ENCODE peak calls at places on chromosomes 12 and 14, in four cellular contexts. Z, X, Q and W are unnamed samples.

GRCh38 chr14:69107407-69108003 is 45.4 kb downstream of the DCAF5 start:
- DNase-seq in Z (peak; percentile 51), Q (no peak), X (peak; percentile 66), W (peak; percentile 49)

GRCh38 chr12:57899010-57899662 is 42.2 kb upstream of the ATP23 start:
- DNase-seq in X (peak; percentile 30), Q (peak; percentile 47), Z (peak; percentile 51), W (no peak)

GRCh38 chr14:50666772-50667490 is 1.2 kb downstream of the SAV1 start:
- DNase-seq in Q (peak; percentile 21), X (peak; percentile 67), Z (no peak), W (no peak)

GRCh38 chr14:55212611-55213010 is 21.2 kb upstream of the DLGAP5 start:
- DNase-seq in Q (no peak), Z (no peak), X (no peak), W (no peak)

GRCh38 chr14:61477845-61478438 is 156.6 kb downstream of the PRKCH start:
- DNase-seq in Q (peak; percentile 74), Z (no peak), X (peak; percentile 89), W (peak; percentile 72)

GRCh38 chr12:21296751-21297406 is 37.8 kb downstream of the SLCO1A2 start:
- DNase-seq in X (no peak), Q (no peak), Z (no peak), W (no peak)

GRCh38 chr12:67929373-67929772 is 59.9 kb upstream of the IFNG-AS1 start:
- DNase-seq in X (no peak), Q (no peak), Z (no peak), W (no peak)

GRCh38 chr14:77046706-77047105 is 18.2 kb upstream of the IRF2BPL start:
- DNase-seq in Q (no peak), Z (no peak), X (no peak), W (no peak)

GRCh38 chr12:57756406-57757341 is 1.8 kb downstream of the MARCHF9 start:
- DNase-seq in Z (no peak), Q (no peak), X (no peak), W (no peak)

GRCh38 chr14:94100847-94101246 is 9.7 kb upstream of the IFI27 start:
- DNase-seq in Z (peak; percentile 13), Q (peak; percentile 58), X (peak; percentile 11), W (no peak)

GRCh38 chr14:61101803-61102548 is 120.9 kb downstream of the SLC38A6 start:
- DNase-seq in X (no peak), Z (no peak), Q (no peak), W (no peak)

GRCh38 chr12:124609041-124609984 is 41.9 kb upstream of the NCOR2 start:
- DNase-seq in Q (peak; percentile 70), X (peak; percentile 96), Z (no peak), W (peak; percentile 93)

GRCh38 chr12:62730649-62731377 is 204.1 kb downstream of the PPM1H start:
- DNase-seq in Q (no peak), X (no peak), Z (no peak), W (no peak)

DNA sequence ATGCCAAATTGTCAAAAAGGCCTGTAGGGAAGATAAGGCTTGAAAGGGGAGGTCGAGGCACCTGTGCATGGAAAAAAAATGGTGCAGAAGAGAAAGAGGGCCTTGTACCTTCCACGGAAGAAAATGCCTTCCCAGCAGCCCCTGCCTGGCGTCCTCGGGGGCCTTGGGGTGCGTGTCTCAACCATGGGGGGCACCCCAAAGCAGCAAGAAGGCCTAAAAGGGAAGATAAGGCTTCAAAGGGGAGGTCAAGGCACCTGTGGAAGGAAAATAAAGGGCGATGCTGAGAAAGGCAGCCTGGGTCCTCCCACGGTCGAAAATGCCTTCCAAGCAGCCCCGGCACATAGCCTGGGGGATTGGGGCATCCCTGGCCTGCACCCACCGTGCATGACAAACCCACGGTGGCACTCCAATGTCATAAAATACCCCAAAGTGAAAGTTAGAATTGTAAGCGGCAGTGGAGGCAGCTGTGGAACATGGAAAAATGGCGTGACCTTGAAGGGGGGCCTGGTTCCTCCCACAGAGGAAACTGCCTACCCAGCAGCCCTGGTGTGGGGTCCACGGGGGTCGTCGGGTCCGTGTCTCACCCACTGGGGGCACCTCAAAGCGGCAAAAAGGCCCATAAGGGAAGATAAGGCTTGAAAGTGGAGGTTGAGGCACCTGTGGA is 275.0 kb downstream of the ALG10 start:
- DNase-seq in X (no peak), Z (no peak), Q (peak; percentile 7), W (no peak)
- H3K4me3 ChIP-seq in X (no peak overlapping the region), Z (no peak overlapping the region), Q (no peak overlapping the region), W (no peak overlapping the region)

GRCh38 chr14:35347323-35348043 is 55.3 kb downstream of the PSMA6 start:
- DNase-seq in X (peak; percentile 51), Q (no peak), Z (no peak), W (no peak)
- TF ChIP-seq CTCF in X (no peak), Q (no peak), Z (no peak), W (no peak)

GRCh38 chr12:130063866-130064265 is 98.4 kb upstream of the FZD10 start:
- DNase-seq in X (no peak), Q (no peak), Z (no peak), W (no peak)
- H3K27ac ChIP-seq in X (no peak overlapping the region), Q (no peak overlapping the region), Z (no peak overlapping the region), W (no peak overlapping the region)

GRCh38 chr12:47939009-47939601 is 24.3 kb upstream of the TMEM106C start:
- DNase-seq in Z (no peak), X (no peak), Q (no peak), W (no peak)

GRCh38 chr12:47943492-47944359 is 19.7 kb upstream of the TMEM106C start:
- DNase-seq in Q (no peak), Z (no peak), X (no peak), W (no peak)

GRCh38 chr12:47940773-47941474 is 22.5 kb upstream of the TMEM106C start:
- DNase-seq in Z (no peak), X (no peak), Q (no peak), W (no peak)

GRCh38 chr12:47942327-47943230 is 20.8 kb upstream of the TMEM106C start:
- DNase-seq in X (peak; percentile 9), Q (no peak), Z (no peak), W (no peak)

GRCh38 chr12:47941475-47942326 is 21.7 kb upstream of the TMEM106C start:
- DNase-seq in Z (no peak), X (no peak), Q (no peak), W (no peak)
- H3K4me3 ChIP-seq in Z (no peak overlapping the region), X (no peak overlapping the region), Q (no peak overlapping the region), W (no peak overlapping the region)

GRCh38 chr12:29088611-29089219 is 60.4 kb upstream of the FAR2 start:
- DNase-seq in X (no peak), Z (no peak), Q (no peak), W (no peak)
- TF ChIP-seq CTCF in X (peak; percentile 24), Z (peak; percentile 49), Q (no peak), W (no peak)